ENCODE peak calls at places on chromosomes 13 and 19, in six cellular contexts. Y, K, J, H, E and A are unnamed samples.

GRCh38 chr13:103282571-103283450 is 216.6 kb upstream of the SLC10A2 start:
- DNase-seq in J (no peak), Y (no peak), K (no peak), E (no peak), H (peak; percentile 53), A (peak; percentile 63)

GRCh38 chr19:53982611-53983010 is 8.8 kb upstream of the CACNG6 start:
- DNase-seq in E (no peak), J (no peak), Y (no peak), H (peak; percentile 59), K (no peak), A (peak; percentile 71)

GRCh38 chr19:41744850-41745249 is 10.5 kb upstream of the CEACAM6 start:
- DNase-seq in J (no peak), Y (no peak), K (no peak), H (no peak), E (no peak), A (no peak)

GRCh38 chr19:29653398-29653797 is 11.9 kb upstream of the PLEKHF1 start:
- DNase-seq in Y (no peak), J (no peak), K (no peak), H (no peak), E (no peak), A (no peak)

GRCh38 chr13:43816401-43816889 is 29.7 kb upstream of the ENOX1 start:
- DNase-seq in Y (no peak), H (no peak), E (no peak), J (no peak), K (no peak), A (no peak)

GRCh38 chr13:51541809-51542258 is 42.4 kb upstream of the WDFY2 start:
- DNase-seq in K (no peak), E (no peak), Y (no peak), H (no peak), J (peak; percentile 41), A (no peak)

GRCh38 chr19:49057636-49058234 is at the start of gene CGB7:
- DNase-seq in Y (no peak), E (no peak), J (peak; percentile 66), K (no peak), H (no peak), A (peak; percentile 93)

GRCh38 chr19:11373885-11374448 is 499 bp upstream of the SWSAP1 start:
- DNase-seq in J (no peak), H (no peak), Y (no peak), E (no peak), K (no peak), A (no peak)

GRCh38 chr19:38862321-38863059 is 12.7 kb upstream of the HNRNPL start:
- DNase-seq in J (peak; percentile 69), E (peak; percentile 32), H (peak; percentile 72), Y (no peak), K (no peak), A (no peak)

GRCh38 chr13:37127706-37128241 is 22.3 kb upstream of the CSNK1A1L start:
- DNase-seq in E (peak; percentile 52), Y (no peak), K (no peak), J (no peak), H (peak; percentile 65), A (no peak)

GRCh38 chr13:31625115-31625514 is 114.2 kb upstream of the RXFP2 start:
- DNase-seq in Y (no peak), E (no peak), H (no peak), J (no peak), K (no peak), A (no peak)

GRCh38 chr19:30590596-30591229 is 218.5 kb downstream of the ZNF536 start:
- DNase-seq in J (no peak), E (no peak), Y (no peak), H (no peak), K (no peak), A (no peak)